ENCODE peak calls at places on chromosome 16, in six cellular contexts. Z is tibial nerve, G is stomach, C is HCT116, F is transverse colon, U is endothelial cell of umbilical vein. I is an unnamed sample.

GRCh38 chr16:3752984-3753383 is 35.7 kb upstream of the TRAP1 start:
- DNase-seq in Z (no peak), F (no peak), G (no peak), C (no peak), U (no peak), I (no peak)

GRCh38 chr16:27387724-27388123 is 14.2 kb upstream of the IL21R start:
- DNase-seq in Z (no peak), G (no peak), F (no peak), C (no peak), U (no peak), I (no peak)

GRCh38 chr16:57540906-57541753 is 1.3 kb upstream of the ADGRG5 start:
- DNase-seq in F (no peak), G (peak; percentile 25), C (no peak), U (no peak), Z (no peak), I (peak; percentile 32)

GRCh38 chr16:1920727-1921155 is 2.5 kb upstream of the HS3ST6 start:
- DNase-seq in C (no peak), U (peak; percentile 29), Z (no peak), G (peak; percentile 64), F (peak; percentile 61), I (no peak)

GRCh38 chr16:67562918-67563707 is 787 bp downstream of the CTCF start:
- DNase-seq in F (peak; percentile 62), U (peak; percentile 66), Z (no peak), G (peak; percentile 65), C (peak; percentile 24), I (peak; percentile 74)

GRCh38 chr16:72752004-72752695 is 295.8 kb downstream of the ZFHX3 start:
- DNase-seq in G (no peak), U (no peak), F (no peak), C (no peak), Z (no peak), I (no peak)

GRCh38 chr16:57698812-57699405 is 4.3 kb downstream of the DRC7 start:
- DNase-seq in C (no peak), U (no peak), F (no peak), Z (no peak), G (peak; percentile 13), I (no peak)

GRCh38 chr16:88920618-88921602 is 54.5 kb upstream of the PABPN1L start:
- DNase-seq in U (peak; percentile 91), F (peak; percentile 70), C (no peak), Z (peak; percentile 61), G (peak; percentile 58), I (no peak)

GRCh38 chr16:74641969-74642368 is 24.7 kb downstream of the RFWD3 start:
- DNase-seq in U (no peak), Z (no peak), F (no peak), C (no peak), G (no peak), I (no peak)

GRCh38 chr16:81551141-81551808 is 106.7 kb downstream of the CMIP start:
- DNase-seq in G (no peak), F (no peak), U (peak; percentile 76), C (no peak), Z (no peak), I (no peak)

GRCh38 chr16:177394-177822 is 928 bp downstream of the HBA1 start:
- DNase-seq in G (no peak), U (no peak), C (no peak), F (no peak), Z (no peak), I (no peak)

GRCh38 chr16:79599256-79599836 is 1.2 kb downstream of the MAF start:
- DNase-seq in F (no peak), Z (no peak), U (peak; percentile 6), C (no peak), G (no peak), I (peak; percentile 62)

GRCh38 chr16:83365166-83365565 is 442.6 kb upstream of the HSBP1 start:
- DNase-seq in G (no peak), F (no peak), U (peak; percentile 86), Z (no peak), C (no peak), I (no peak)

GRCh38 chr16:86994215-86994614 is 323.0 kb downstream of the C16orf95 start:
- DNase-seq in C (no peak), Z (no peak), G (no peak), U (no peak), F (no peak), I (no peak)

GRCh38 chr16:30459456-30459855 is 13.1 kb upstream of the ITGAL start:
- DNase-seq in Z (no peak), F (no peak), C (no peak), G (no peak), U (no peak), I (no peak)

GRCh38 chr16:74455213-74455612 is 33.9 kb upstream of the CLEC18B start:
- DNase-seq in F (no peak), Z (no peak), G (no peak), C (no peak), U (peak; percentile 41), I (no peak)

GRCh38 chr16:78317871-78318270 is 218.4 kb downstream of the WWOX start:
- DNase-seq in U (peak; percentile 16), Z (no peak), G (no peak), F (no peak), C (no peak), I (no peak)

GRCh38 chr16:12719972-12720371 is 83.7 kb downstream of the CPPED1 start:
- DNase-seq in Z (no peak), F (no peak), U (no peak), C (no peak), G (no peak), I (no peak)

GRCh38 chr16:53680756-53681155 is 22.9 kb downstream of the RPGRIP1L start:
- DNase-seq in U (no peak), G (no peak), Z (no peak), F (no peak), C (no peak), I (no peak)

GRCh38 chr16:29900102-29900887 is at the start of gene ASPHD1:
- DNase-seq in C (peak; percentile 29), Z (peak; percentile 21), U (peak; percentile 49), F (no peak), G (peak; percentile 84), I (peak; percentile 71)

GRCh38 chr16:73890524-73891500 is 405.8 kb upstream of the PSMD7 start:
- DNase-seq in C (no peak), U (no peak), F (peak; percentile 8), Z (no peak), G (no peak), I (no peak)

GRCh38 chr16:49833055-49833454 is 22.9 kb downstream of the ZNF423 start:
- DNase-seq in Z (peak; percentile 54), C (no peak), F (peak; percentile 44), G (no peak), U (peak; percentile 77), I (peak; percentile 83)
- H3K4me1 ChIP-seq in Z (peaks cover 86% of the 10 kb centered on the region), C (no peaks in the 10 kb centered on the region), F (peaks cover 19% of the 10 kb centered on the region), G (peaks cover 15% of the 10 kb centered on the region), U (peaks cover 3% of the 10 kb centered on the region), I (peaks cover 39% of the 10 kb centered on the region)

GRCh38 chr16:63018581-63019223 is 982.5 kb upstream of the CDH8 start:
- DNase-seq in U (no peak), C (no peak), G (no peak), F (no peak), Z (no peak), I (no peak)
- H3K9me3 ChIP-seq in U (no peaks in the 10 kb centered on the region), C (no peaks in the 10 kb centered on the region), G (peaks cover 11% of the 10 kb centered on the region), F (no peaks in the 10 kb centered on the region), Z (no peaks in the 10 kb centered on the region), I (no peaks in the 10 kb centered on the region)

DNA sequence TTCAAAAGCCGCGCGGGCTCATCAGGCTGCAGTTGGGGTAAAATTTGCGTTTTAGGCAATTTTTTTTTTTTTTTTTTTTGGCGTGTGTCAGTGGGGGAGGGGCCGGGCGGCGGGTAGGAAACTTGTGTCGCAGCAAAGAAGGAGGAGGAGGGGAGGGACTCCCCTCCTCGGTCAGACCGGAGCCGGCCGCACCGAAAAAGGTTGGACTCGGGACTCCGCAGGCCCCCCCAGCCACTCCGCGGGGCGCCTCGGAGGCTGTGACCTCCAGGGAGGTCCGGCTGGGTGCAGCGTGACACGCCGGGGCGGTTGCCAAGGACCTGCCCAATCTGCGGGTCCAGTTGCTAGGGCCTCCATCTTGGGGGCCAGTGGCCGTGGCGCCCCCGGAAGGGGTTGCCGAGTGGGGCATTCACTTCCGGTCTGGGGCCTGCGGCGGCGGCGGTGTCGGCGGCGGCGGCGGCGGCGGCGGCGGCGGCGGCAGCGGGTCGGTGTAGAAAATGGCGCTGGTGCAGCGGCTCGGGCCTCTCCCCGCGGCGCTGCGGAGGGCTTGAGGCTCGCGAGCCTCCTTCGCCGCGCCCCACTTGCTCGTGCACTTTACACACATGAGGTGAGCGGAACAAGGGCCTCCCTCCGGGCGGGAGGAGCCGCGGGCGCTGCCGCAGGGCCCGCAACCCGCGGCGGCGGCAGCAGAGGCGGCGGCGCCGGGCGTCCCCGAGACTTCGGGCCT is at the start of gene TNRC6A:
- DNase-seq in Z (peak; percentile 76), U (peak; percentile 88), G (peak; percentile 89), F (peak; percentile 90), C (peak; percentile 62), I (peak; percentile 93)
- TF ChIP-seq POLR2A in Z (peak; percentile 57), U (peak; percentile 69), G (no peak), F (peak; percentile 77), C (no peak), I (peak; percentile 88)

GRCh38 chr16:85389679-85390470 is 223.2 kb upstream of the GSE1 start:
- DNase-seq in C (no peak), U (no peak), G (no peak), F (no peak), Z (peak; percentile 4), I (peak; percentile 10)

GRCh38 chr16:85387171-85387507 is 226.0 kb upstream of the GSE1 start:
- DNase-seq in F (no peak), Z (peak; percentile 9), C (no peak), U (no peak), G (no peak), I (peak; percentile 21)

GRCh38 chr16:85386467-85387170 is 226.5 kb upstream of the GSE1 start:
- DNase-seq in G (no peak), C (no peak), F (no peak), Z (peak; percentile 6), U (no peak), I (peak; percentile 23)

GRCh38 chr16:85385463-85386331 is 227.4 kb upstream of the GSE1 start:
- DNase-seq in C (no peak), G (no peak), Z (no peak), F (no peak), U (no peak), I (no peak)

GRCh38 chr16:85387731-85388295 is 225.3 kb upstream of the GSE1 start:
- DNase-seq in U (no peak), F (no peak), C (no peak), Z (peak; percentile 6), G (no peak), I (no peak)
- H3K4me1 ChIP-seq in U (no peaks in the 10 kb centered on the region), F (peaks cover 10% of the 10 kb centered on the region), C (peaks cover 25% of the 10 kb centered on the region), Z (peaks cover 43% of the 10 kb centered on the region), G (no peaks in the 10 kb centered on the region), I (no peaks in the 10 kb centered on the region)